ENCODE peak calls at places on chromosomes 4 and X, in nine cellular contexts. T is GM18507, W is foreskin fibroblast, X is Karpas-422, H is GM13977, S is HT1080, G is body of pancreas, U is NCI-H460, I is BJ. J is an unnamed sample.

GRCh38 chrX:122565952-122566351 is 618.1 kb upstream of the GRIA3 start:
- DNase-seq in X (no peak), G (peak; percentile 10), S (peak; percentile 46), U (no peak), T (no peak), I (peak; percentile 97), H (no peak), W (peak; percentile 95), J (peak; percentile 80)

GRCh38 chrX:10722804-10723364 is 102.5 kb upstream of the MID1 start:
- DNase-seq in U (peak; percentile 29), T (no peak), G (peak; percentile 59), W (peak; percentile 39), S (peak; percentile 42), H (peak; percentile 67), I (no peak), X (peak; percentile 80), J (peak; percentile 23)

GRCh38 chr4:915595-915994 is 16.5 kb downstream of the GAK start:
- DNase-seq in G (no peak), X (no peak), T (no peak), U (no peak), W (peak; percentile 28), I (no peak), S (no peak), H (no peak), J (no peak)

GRCh38 chrX:16778545-16778944 is 7.7 kb upstream of the TXLNG start:
- DNase-seq in I (no peak), U (no peak), S (peak; percentile 2), H (no peak), G (no peak), W (no peak), X (no peak), T (no peak), J (no peak)

GRCh38 chrX:149473966-149474365 is 31.1 kb downstream of the IDS start:
- DNase-seq in H (no peak), X (no peak), S (no peak), W (no peak), T (no peak), U (no peak), G (no peak), I (no peak), J (no peak)

GRCh38 chrX:82125103-82125502 is 923.2 kb downstream of the SH3BGRL start:
- DNase-seq in G (no peak), T (no peak), I (no peak), S (no peak), U (no peak), H (no peak), W (no peak), X (no peak), J (no peak)

GRCh38 chrX:63441717-63442116 is 90.6 kb upstream of the SPIN4 start:
- DNase-seq in X (no peak), W (no peak), T (no peak), H (no peak), I (no peak), G (no peak), U (no peak), S (no peak), J (no peak)

GRCh38 chrX:134810211-134810610 is 151.9 kb upstream of the PLAC1 start:
- DNase-seq in U (no peak), H (no peak), W (no peak), X (no peak), T (no peak), S (no peak), I (no peak), G (no peak), J (no peak)

GRCh38 chrX:153966841-153967535 is 4.6 kb downstream of the HCFC1 start:
- DNase-seq in H (no peak), S (no peak), T (no peak), G (no peak), W (peak; percentile 18), X (no peak), U (no peak), I (no peak), J (no peak)

GRCh38 chrX:10030570-10030969 is 63.4 kb downstream of the CLDN34 start:
- DNase-seq in X (no peak), U (no peak), S (no peak), G (no peak), W (no peak), T (no peak), H (no peak), I (no peak), J (peak; percentile 35)

GRCh38 chrX:140664939-140665338 is 44.6 kb upstream of the LINC00632 start:
- DNase-seq in S (peak; percentile 14), H (peak; percentile 12), W (no peak), I (no peak), X (peak; percentile 69), G (no peak), U (peak; percentile 35), T (no peak), J (no peak)

GRCh38 chrX:110167952-110168451 is 149.9 kb downstream of the AMMECR1 start:
- DNase-seq in G (no peak), X (peak; percentile 81), I (no peak), S (peak; percentile 18), T (no peak), H (peak; percentile 40), U (peak; percentile 16), W (peak; percentile 27), J (peak; percentile 78)

GRCh38 chrX:57366430-57366829 is 79.9 kb downstream of the FAAH2 start:
- DNase-seq in W (no peak), I (no peak), T (no peak), U (no peak), H (no peak), G (no peak), X (no peak), S (no peak), J (no peak)

GRCh38 chrX:136781180-136781797 is 557 bp upstream of the ARHGEF6 start:
- DNase-seq in X (no peak), T (no peak), S (no peak), G (no peak), I (no peak), U (no peak), H (no peak), W (peak; percentile 26), J (no peak)

GRCh38 chrX:40010550-40011364 is 87.0 kb downstream of the BCOR start:
- DNase-seq in U (no peak), S (no peak), T (no peak), G (no peak), X (no peak), W (no peak), H (peak; percentile 26), I (no peak), J (no peak)

GRCh38 chr4:119585771-119586170 is 42.8 kb downstream of the PDE5A start:
- DNase-seq in X (peak; percentile 16), T (no peak), U (no peak), I (no peak), W (no peak), G (no peak), H (no peak), S (peak; percentile 75), J (no peak)

GRCh38 chr4:148097811-148098210 is 344.4 kb downstream of the NR3C2 start:
- DNase-seq in I (no peak), S (no peak), H (no peak), T (no peak), X (no peak), U (no peak), G (no peak), W (no peak), J (no peak)

GRCh38 chrX:102746134-102746584 is 25.6 kb downstream of the GPRASP3 start:
- DNase-seq in U (no peak), X (no peak), I (no peak), H (peak; percentile 27), S (no peak), G (peak; percentile 16), T (no peak), W (peak; percentile 16), J (no peak)

GRCh38 chr4:6740347-6740746 is 24.4 kb downstream of the BLOC1S4 start:
- DNase-seq in I (no peak), W (no peak), U (no peak), G (no peak), X (no peak), H (no peak), T (no peak), S (no peak), J (no peak)

GRCh38 chr4:184281231-184282139 is 63.8 kb upstream of the ENPP6 start:
- DNase-seq in T (no peak), X (no peak), W (no peak), H (peak; percentile 69), U (no peak), S (no peak), G (no peak), I (no peak), J (no peak)